ENCODE peak calls at places on chromosome 9, in ten cellular contexts. F is activated CD4-positive, alpha-beta T cell treated with anti-CD3 and anti-CD28 coated beads, Interleukin-2, amount 10 ng/mL, durations not matched to agents 7 days and 5 days; H is T-helper 2 cell; E is thoracic aorta; Y is stimulated activated CD4-positive, alpha-beta T cell treated with anti-CD3 and anti-CD28 coated beads, TNF-alpha, amount 100 ng/mL, for 1 hour; D is COR-L47; C is naive B cell; Q is DMS153; R is effector CD8-positive, alpha-beta T cell; V is T-cell. N is an unnamed sample.

GRCh38 chr9:135602789-135603481 is 36.4 kb downstream of the GLT6D1 start:
- DNase-seq in Y (peak), Q (no peak), H (peak), C (peak), D (no peak), R (peak), V (peak), E (no peak), F (peak), N (no peak)

GRCh38 chr9:114071197-114071795 is 6.8 kb downstream of the AMBP start:
- DNase-seq in H (no peak), R (no peak), V (no peak), C (no peak), D (no peak), F (no peak), E (no peak), Y (no peak), Q (no peak), N (no peak)

GRCh38 chr9:136759436-136760325 is 1.6 kb upstream of the LCN8 start:
- DNase-seq in Y (no peak), D (no peak), H (no peak), V (no peak), F (no peak), E (no peak), C (no peak), R (no peak), Q (no peak), N (no peak)

GRCh38 chr9:134643306-134643705 is 1.7 kb downstream of the COL5A1 start:
- DNase-seq in Q (no peak), F (no peak), R (no peak), Y (no peak), H (no peak), C (no peak), D (no peak), V (no peak), E (no peak), N (no peak)

GRCh38 chr9:76221423-76221822 is 172.8 kb downstream of the RFK start:
- DNase-seq in Q (no peak), Y (no peak), R (no peak), F (no peak), E (no peak), D (no peak), V (no peak), C (no peak), H (no peak), N (no peak)

GRCh38 chr9:15310448-15310847 is 3.4 kb upstream of the TTC39B start:
- DNase-seq in C (no peak), V (no peak), E (no peak), D (no peak), F (peak), Q (no peak), H (no peak), Y (no peak), R (no peak), N (no peak)

GRCh38 chr9:107422189-107422802 is 67.3 kb downstream of the KLF4 start:
- DNase-seq in H (no peak), V (no peak), E (no peak), Y (no peak), C (peak), F (peak), D (peak), Q (peak), R (no peak), N (peak)

GRCh38 chr9:135079676-135080075 is 7.8 kb upstream of the OLFM1 start:
- DNase-seq in D (no peak), H (no peak), R (no peak), F (no peak), V (no peak), C (no peak), E (no peak), Y (no peak), Q (no peak), N (no peak)

GRCh38 chr9:112861638-112862555 is 28.8 kb downstream of the SLC46A2 start:
- DNase-seq in H (no peak), V (no peak), C (no peak), R (no peak), Q (no peak), F (no peak), E (no peak), D (no peak), Y (no peak), N (no peak)

GRCh38 chr9:130020618-130021017 is 22.4 kb downstream of the FNBP1 start:
- DNase-seq in Q (no peak), C (no peak), R (no peak), H (no peak), Y (no peak), E (no peak), D (no peak), F (no peak), V (no peak), N (no peak)

GRCh38 chr9:8542537-8542936 is 743.0 kb upstream of the DMAC1 start:
- DNase-seq in D (no peak), V (no peak), C (no peak), Q (no peak), H (no peak), Y (no peak), F (no peak), R (no peak), E (no peak), N (no peak)

GRCh38 chr9:899440-900184 is 58.1 kb downstream of the DMRT1 start:
- DNase-seq in F (no peak), V (no peak), R (no peak), H (no peak), E (no peak), C (no peak), D (no peak), Y (no peak), Q (peak), N (no peak)

GRCh38 chr9:123660691-123661090 is 269.2 kb downstream of the DENND1A start:
- DNase-seq in E (no peak), F (no peak), Q (no peak), C (no peak), Y (no peak), D (no peak), R (no peak), H (no peak), V (no peak), N (no peak)

GRCh38 chr9:126171641-126172040 is 155.0 kb upstream of the MVB12B start:
- DNase-seq in Y (no peak), V (no peak), C (no peak), E (no peak), D (no peak), Q (no peak), H (no peak), R (no peak), F (no peak), N (no peak)

GRCh38 chr9:124949387-124949786 is 8.5 kb upstream of the GOLGA1 start:
- DNase-seq in D (no peak), C (no peak), Y (no peak), R (no peak), Q (no peak), V (no peak), E (no peak), F (no peak), H (no peak), N (no peak)

GRCh38 chr9:126885089-126885753 is 24.8 kb downstream of the ZBTB34 start:
- DNase-seq in V (no peak), R (no peak), H (no peak), F (no peak), E (no peak), D (no peak), Q (no peak), Y (no peak), C (no peak), N (no peak)

GRCh38 chr9:35798658-35799366 is 7.4 kb downstream of the NPR2 start:
- DNase-seq in R (no peak), H (no peak), Y (no peak), Q (no peak), C (no peak), E (no peak), F (no peak), D (no peak), V (no peak), N (no peak)

GRCh38 chr9:19937121-19937520 is 148.3 kb upstream of the SLC24A2 start:
- DNase-seq in H (no peak), C (no peak), R (no peak), F (no peak), Y (no peak), Q (no peak), V (no peak), D (no peak), E (no peak), N (no peak)

GRCh38 chr9:26974927-26975326 is 18.7 kb downstream of the IFT74 start:
- DNase-seq in V (no peak), Q (no peak), C (no peak), H (no peak), Y (no peak), D (no peak), F (no peak), R (no peak), E (no peak), N (no peak)

GRCh38 chr9:98391884-98392283 is 136.4 kb upstream of the TBC1D2 start:
- DNase-seq in V (no peak), C (peak), R (no peak), D (no peak), F (peak), E (no peak), Q (no peak), Y (no peak), H (no peak), N (no peak)

GRCh38 chr9:136051568-136052432 is 43.3 kb downstream of the NACC2 start:
- DNase-seq in E (peak), R (no peak), Q (peak), C (no peak), H (no peak), V (no peak), D (peak), F (no peak), Y (no peak), N (peak)

GRCh38 chr9:84357235-84357634 is 16.7 kb upstream of the SLC28A3 start:
- DNase-seq in R (no peak), Q (no peak), Y (no peak), H (no peak), D (no peak), V (no peak), C (no peak), E (no peak), F (no peak), N (no peak)

GRCh38 chr9:35162605-35163315 is 951 bp downstream of the UNC13B start:
- DNase-seq in D (no peak), H (no peak), Q (no peak), R (no peak), E (no peak), F (no peak), V (no peak), Y (no peak), C (no peak), N (no peak)

GRCh38 chr9:84857224-84857623 is 187.7 kb downstream of the NTRK2 start:
- DNase-seq in R (no peak), Q (no peak), Y (no peak), V (no peak), C (no peak), H (no peak), E (no peak), D (no peak), F (no peak), N (no peak)

GRCh38 chr9:128420060-128420650 is 502 bp upstream of the CERCAM start:
- DNase-seq in R (peak), F (peak), Y (peak), C (peak), H (peak), D (peak), Q (no peak), E (no peak), V (peak), N (peak)

GRCh38 chr9:125432715-125433385 is 171.2 kb downstream of the GAPVD1 start:
- DNase-seq in V (no peak), Y (no peak), F (no peak), C (no peak), R (no peak), D (no peak), Q (no peak), H (no peak), E (no peak), N (no peak)

GRCh38 chr9:125752070-125752628 is 5.0 kb downstream of the PBX3 start:
- DNase-seq in Q (peak), D (no peak), H (no peak), E (no peak), C (no peak), Y (no peak), F (no peak), R (no peak), V (no peak), N (no peak)

GRCh38 chr9:131420913-131421312 is 27.0 kb downstream of the PRRC2B start:
- DNase-seq in E (no peak), C (no peak), F (no peak), D (no peak), H (no peak), R (no peak), V (no peak), Q (no peak), Y (no peak), N (peak)

GRCh38 chr9:13252852-13253251 is 26.6 kb downstream of the MPDZ start:
- DNase-seq in E (no peak), C (no peak), D (no peak), Y (no peak), R (no peak), F (no peak), Q (no peak), H (no peak), V (no peak), N (no peak)

GRCh38 chr9:91182429-91182828 is 179.3 kb downstream of the AUH start:
- DNase-seq in H (no peak), D (no peak), Q (no peak), C (no peak), E (no peak), R (no peak), V (no peak), Y (no peak), F (no peak), N (no peak)

GRCh38 chr9:109478204-109478563 is 19.9 kb downstream of the PTPN3 start:
- DNase-seq in R (no peak), Y (no peak), C (no peak), D (no peak), Q (no peak), F (no peak), E (no peak), V (no peak), H (no peak), N (no peak)

GRCh38 chr9:103183569-103184191 is 188.5 kb downstream of the CYLC2 start:
- DNase-seq in F (no peak), E (no peak), D (peak), Q (peak), H (no peak), Y (no peak), V (no peak), R (no peak), C (no peak), N (peak)

GRCh38 chr9:1869843-1870242 is 145.3 kb upstream of the SMARCA2 start:
- DNase-seq in F (peak), D (no peak), Q (peak), V (no peak), Y (no peak), E (no peak), C (peak), R (no peak), H (no peak), N (no peak)

GRCh38 chr9:72477862-72478564 is 43.4 kb upstream of the TMC1 start:
- DNase-seq in Y (no peak), H (no peak), Q (no peak), V (no peak), E (no peak), R (no peak), D (no peak), C (no peak), F (peak), N (no peak)

GRCh38 chr9:105148328-105149006 is 96.0 kb upstream of the SLC44A1 start:
- DNase-seq in E (no peak), F (no peak), H (no peak), R (no peak), Q (no peak), C (no peak), D (no peak), V (no peak), Y (no peak), N (no peak)

GRCh38 chr9:123329329-123329955 is 26.6 kb upstream of the CRB2 start:
- DNase-seq in R (no peak), H (no peak), V (no peak), D (no peak), Q (no peak), E (no peak), C (no peak), F (no peak), Y (no peak), N (no peak)

N was measured in NCI-H146.